ENCODE peak calls at places on chromosome 7, in eight cellular contexts. One of them, this sample, is unnamed.

GRCh38 chr7:131619336-131620305 is 63.2 kb upstream of the PODXL start:
- DNase-seq in fibroblast of gingiva: no peak
- DNase-seq in NCI-H1092: no peak
- DNase-seq in stimulated activated CD4-positive, alpha-beta T cell treated with anti-CD3 and anti-CD28 coated beads, Interleukin-1b, Interleukin-23, amount 100 ng/mL, for 1 hour: no peak
- DNase-seq in brain pericyte: no peak
- DNase-seq in activated CD4-positive, alpha-beta T cell treated with anti-CD3 and anti-CD28 coated beads for 24 hours: no peak
- DNase-seq in astrocyte of the spinal cord: no peak
- DNase-seq in substantia nigra: no peak
- DNase-seq in this sample: no peak

GRCh38 chr7:82339958-82340357 is 103.6 kb downstream of the CACNA2D1 start:
- DNase-seq in stimulated activated CD4-positive, alpha-beta T cell treated with anti-CD3 and anti-CD28 coated beads, Interleukin-1b, Interleukin-23, amount 100 ng/mL, for 1 hour: no peak
- DNase-seq in activated CD4-positive, alpha-beta T cell treated with anti-CD3 and anti-CD28 coated beads for 24 hours: no peak
- DNase-seq in fibroblast of gingiva: no peak
- DNase-seq in substantia nigra: no peak
- DNase-seq in brain pericyte: no peak
- DNase-seq in astrocyte of the spinal cord: no peak
- DNase-seq in NCI-H1092: no peak
- DNase-seq in this sample: no peak

GRCh38 chr7:105876964-105877601 is 684 bp upstream of the ATXN7L1 start:
- DNase-seq in brain pericyte: no peak
- DNase-seq in fibroblast of gingiva: peak
- DNase-seq in substantia nigra: peak
- DNase-seq in activated CD4-positive, alpha-beta T cell treated with anti-CD3 and anti-CD28 coated beads for 24 hours: no peak
- DNase-seq in astrocyte of the spinal cord: peak
- DNase-seq in stimulated activated CD4-positive, alpha-beta T cell treated with anti-CD3 and anti-CD28 coated beads, Interleukin-1b, Interleukin-23, amount 100 ng/mL, for 1 hour: no peak
- DNase-seq in NCI-H1092: peak
- DNase-seq in this sample: peak

GRCh38 chr7:50552921-50553320 is 12.3 kb downstream of the DDC start:
- DNase-seq in astrocyte of the spinal cord: peak
- DNase-seq in stimulated activated CD4-positive, alpha-beta T cell treated with anti-CD3 and anti-CD28 coated beads, Interleukin-1b, Interleukin-23, amount 100 ng/mL, for 1 hour: no peak
- DNase-seq in fibroblast of gingiva: peak
- DNase-seq in brain pericyte: no peak
- DNase-seq in activated CD4-positive, alpha-beta T cell treated with anti-CD3 and anti-CD28 coated beads for 24 hours: no peak
- DNase-seq in NCI-H1092: no peak
- DNase-seq in substantia nigra: no peak
- DNase-seq in this sample: no peak

GRCh38 chr7:214410-215212 is 22.2 kb downstream of the FAM20C start:
- DNase-seq in NCI-H1092: no peak
- DNase-seq in astrocyte of the spinal cord: peak
- DNase-seq in fibroblast of gingiva: no peak
- DNase-seq in activated CD4-positive, alpha-beta T cell treated with anti-CD3 and anti-CD28 coated beads for 24 hours: no peak
- DNase-seq in brain pericyte: no peak
- DNase-seq in substantia nigra: no peak
- DNase-seq in stimulated activated CD4-positive, alpha-beta T cell treated with anti-CD3 and anti-CD28 coated beads, Interleukin-1b, Interleukin-23, amount 100 ng/mL, for 1 hour: no peak
- DNase-seq in this sample: no peak

GRCh38 chr7:32587431-32587948 is 92.2 kb downstream of the AVL9 start:
- DNase-seq in activated CD4-positive, alpha-beta T cell treated with anti-CD3 and anti-CD28 coated beads for 24 hours: no peak
- DNase-seq in astrocyte of the spinal cord: peak
- DNase-seq in brain pericyte: peak
- DNase-seq in NCI-H1092: no peak
- DNase-seq in substantia nigra: no peak
- DNase-seq in stimulated activated CD4-positive, alpha-beta T cell treated with anti-CD3 and anti-CD28 coated beads, Interleukin-1b, Interleukin-23, amount 100 ng/mL, for 1 hour: no peak
- DNase-seq in fibroblast of gingiva: peak
- DNase-seq in this sample: no peak

GRCh38 chr7:50662059-50662689 is 97.0 kb upstream of the DDC start:
- DNase-seq in brain pericyte: no peak
- DNase-seq in activated CD4-positive, alpha-beta T cell treated with anti-CD3 and anti-CD28 coated beads for 24 hours: no peak
- DNase-seq in astrocyte of the spinal cord: no peak
- DNase-seq in substantia nigra: no peak
- DNase-seq in stimulated activated CD4-positive, alpha-beta T cell treated with anti-CD3 and anti-CD28 coated beads, Interleukin-1b, Interleukin-23, amount 100 ng/mL, for 1 hour: no peak
- DNase-seq in NCI-H1092: no peak
- DNase-seq in fibroblast of gingiva: no peak
- DNase-seq in this sample: no peak

GRCh38 chr7:73429218-73429617 is 4.4 kb upstream of the FZD9 start:
- DNase-seq in astrocyte of the spinal cord: peak
- DNase-seq in NCI-H1092: peak
- DNase-seq in stimulated activated CD4-positive, alpha-beta T cell treated with anti-CD3 and anti-CD28 coated beads, Interleukin-1b, Interleukin-23, amount 100 ng/mL, for 1 hour: no peak
- DNase-seq in brain pericyte: no peak
- DNase-seq in fibroblast of gingiva: no peak
- DNase-seq in substantia nigra: no peak
- DNase-seq in activated CD4-positive, alpha-beta T cell treated with anti-CD3 and anti-CD28 coated beads for 24 hours: no peak
- DNase-seq in this sample: no peak

GRCh38 chr7:128209229-128210035 is 31.6 kb upstream of the LEP start:
- DNase-seq in fibroblast of gingiva: peak
- DNase-seq in stimulated activated CD4-positive, alpha-beta T cell treated with anti-CD3 and anti-CD28 coated beads, Interleukin-1b, Interleukin-23, amount 100 ng/mL, for 1 hour: peak
- DNase-seq in substantia nigra: peak
- DNase-seq in brain pericyte: peak
- DNase-seq in NCI-H1092: peak
- DNase-seq in astrocyte of the spinal cord: peak
- DNase-seq in activated CD4-positive, alpha-beta T cell treated with anti-CD3 and anti-CD28 coated beads for 24 hours: peak
- DNase-seq in this sample: peak

GRCh38 chr7:42945821-42946615 is 13.8 kb downstream of the MRPL32 start:
- DNase-seq in activated CD4-positive, alpha-beta T cell treated with anti-CD3 and anti-CD28 coated beads for 24 hours: no peak
- DNase-seq in stimulated activated CD4-positive, alpha-beta T cell treated with anti-CD3 and anti-CD28 coated beads, Interleukin-1b, Interleukin-23, amount 100 ng/mL, for 1 hour: no peak
- DNase-seq in astrocyte of the spinal cord: no peak
- DNase-seq in NCI-H1092: no peak
- DNase-seq in substantia nigra: no peak
- DNase-seq in brain pericyte: no peak
- DNase-seq in fibroblast of gingiva: no peak
- DNase-seq in this sample: no peak

GRCh38 chr7:18667466-18667865 is 171.9 kb downstream of the HDAC9 start:
- DNase-seq in brain pericyte: peak
- DNase-seq in fibroblast of gingiva: peak
- DNase-seq in astrocyte of the spinal cord: peak
- DNase-seq in stimulated activated CD4-positive, alpha-beta T cell treated with anti-CD3 and anti-CD28 coated beads, Interleukin-1b, Interleukin-23, amount 100 ng/mL, for 1 hour: no peak
- DNase-seq in substantia nigra: no peak
- DNase-seq in activated CD4-positive, alpha-beta T cell treated with anti-CD3 and anti-CD28 coated beads for 24 hours: no peak
- DNase-seq in NCI-H1092: no peak
- DNase-seq in this sample: no peak

GRCh38 chr7:88357794-88358533 is 51.3 kb upstream of the STEAP4 start:
- DNase-seq in brain pericyte: no peak
- DNase-seq in stimulated activated CD4-positive, alpha-beta T cell treated with anti-CD3 and anti-CD28 coated beads, Interleukin-1b, Interleukin-23, amount 100 ng/mL, for 1 hour: no peak
- DNase-seq in NCI-H1092: no peak
- DNase-seq in activated CD4-positive, alpha-beta T cell treated with anti-CD3 and anti-CD28 coated beads for 24 hours: no peak
- DNase-seq in fibroblast of gingiva: peak
- DNase-seq in astrocyte of the spinal cord: no peak
- DNase-seq in substantia nigra: no peak
- DNase-seq in this sample: no peak

GRCh38 chr7:121544726-121545125 is 148.6 kb upstream of the FAM3C start:
- DNase-seq in NCI-H1092: no peak
- DNase-seq in activated CD4-positive, alpha-beta T cell treated with anti-CD3 and anti-CD28 coated beads for 24 hours: no peak
- DNase-seq in stimulated activated CD4-positive, alpha-beta T cell treated with anti-CD3 and anti-CD28 coated beads, Interleukin-1b, Interleukin-23, amount 100 ng/mL, for 1 hour: no peak
- DNase-seq in fibroblast of gingiva: peak
- DNase-seq in astrocyte of the spinal cord: peak
- DNase-seq in brain pericyte: peak
- DNase-seq in substantia nigra: no peak
- DNase-seq in this sample: no peak

GRCh38 chr7:157555921-157556320 is 219.1 kb downstream of the DNAJB6 start:
- DNase-seq in activated CD4-positive, alpha-beta T cell treated with anti-CD3 and anti-CD28 coated beads for 24 hours: no peak
- DNase-seq in stimulated activated CD4-positive, alpha-beta T cell treated with anti-CD3 and anti-CD28 coated beads, Interleukin-1b, Interleukin-23, amount 100 ng/mL, for 1 hour: no peak
- DNase-seq in substantia nigra: no peak
- DNase-seq in brain pericyte: no peak
- DNase-seq in NCI-H1092: no peak
- DNase-seq in fibroblast of gingiva: no peak
- DNase-seq in astrocyte of the spinal cord: no peak
- DNase-seq in this sample: peak

GRCh38 chr7:31002256-31002655 is 38.5 kb downstream of the GHRHR start:
- DNase-seq in astrocyte of the spinal cord: peak
- DNase-seq in brain pericyte: no peak
- DNase-seq in activated CD4-positive, alpha-beta T cell treated with anti-CD3 and anti-CD28 coated beads for 24 hours: no peak
- DNase-seq in NCI-H1092: no peak
- DNase-seq in stimulated activated CD4-positive, alpha-beta T cell treated with anti-CD3 and anti-CD28 coated beads, Interleukin-1b, Interleukin-23, amount 100 ng/mL, for 1 hour: no peak
- DNase-seq in fibroblast of gingiva: peak
- DNase-seq in substantia nigra: no peak
- DNase-seq in this sample: no peak

GRCh38 chr7:109663806-109664205 is 1094.1 kb downstream of the DNAJB9 start:
- DNase-seq in brain pericyte: no peak
- DNase-seq in activated CD4-positive, alpha-beta T cell treated with anti-CD3 and anti-CD28 coated beads for 24 hours: no peak
- DNase-seq in stimulated activated CD4-positive, alpha-beta T cell treated with anti-CD3 and anti-CD28 coated beads, Interleukin-1b, Interleukin-23, amount 100 ng/mL, for 1 hour: no peak
- DNase-seq in astrocyte of the spinal cord: no peak
- DNase-seq in substantia nigra: no peak
- DNase-seq in NCI-H1092: no peak
- DNase-seq in fibroblast of gingiva: no peak
- DNase-seq in this sample: no peak

GRCh38 chr7:33248663-33249062 is 119.3 kb downstream of the BBS9 start:
- DNase-seq in astrocyte of the spinal cord: peak
- DNase-seq in stimulated activated CD4-positive, alpha-beta T cell treated with anti-CD3 and anti-CD28 coated beads, Interleukin-1b, Interleukin-23, amount 100 ng/mL, for 1 hour: no peak
- DNase-seq in brain pericyte: no peak
- DNase-seq in fibroblast of gingiva: no peak
- DNase-seq in activated CD4-positive, alpha-beta T cell treated with anti-CD3 and anti-CD28 coated beads for 24 hours: no peak
- DNase-seq in NCI-H1092: no peak
- DNase-seq in substantia nigra: no peak
- DNase-seq in this sample: no peak

GRCh38 chr7:32680259-32681173 is 185.2 kb downstream of the AVL9 start:
- DNase-seq in activated CD4-positive, alpha-beta T cell treated with anti-CD3 and anti-CD28 coated beads for 24 hours: no peak
- DNase-seq in stimulated activated CD4-positive, alpha-beta T cell treated with anti-CD3 and anti-CD28 coated beads, Interleukin-1b, Interleukin-23, amount 100 ng/mL, for 1 hour: no peak
- DNase-seq in brain pericyte: no peak
- DNase-seq in fibroblast of gingiva: peak
- DNase-seq in astrocyte of the spinal cord: peak
- DNase-seq in NCI-H1092: no peak
- DNase-seq in substantia nigra: no peak
- DNase-seq in this sample: no peak

GRCh38 chr7:113521468-113521867 is 397.3 kb downstream of the PPP1R3A start:
- DNase-seq in fibroblast of gingiva: no peak
- DNase-seq in NCI-H1092: no peak
- DNase-seq in activated CD4-positive, alpha-beta T cell treated with anti-CD3 and anti-CD28 coated beads for 24 hours: no peak
- DNase-seq in astrocyte of the spinal cord: peak
- DNase-seq in brain pericyte: no peak
- DNase-seq in stimulated activated CD4-positive, alpha-beta T cell treated with anti-CD3 and anti-CD28 coated beads, Interleukin-1b, Interleukin-23, amount 100 ng/mL, for 1 hour: no peak
- DNase-seq in substantia nigra: no peak
- DNase-seq in this sample: no peak

GRCh38 chr7:90212149-90212495 is 582 bp downstream of the STEAP2 start:
- DNase-seq in astrocyte of the spinal cord: peak
- DNase-seq in NCI-H1092: no peak
- DNase-seq in stimulated activated CD4-positive, alpha-beta T cell treated with anti-CD3 and anti-CD28 coated beads, Interleukin-1b, Interleukin-23, amount 100 ng/mL, for 1 hour: no peak
- DNase-seq in fibroblast of gingiva: no peak
- DNase-seq in substantia nigra: no peak
- DNase-seq in brain pericyte: no peak
- DNase-seq in activated CD4-positive, alpha-beta T cell treated with anti-CD3 and anti-CD28 coated beads for 24 hours: no peak
- DNase-seq in this sample: no peak

GRCh38 chr7:150909192-150909591 is 56.9 kb downstream of the AOC1 start:
- DNase-seq in substantia nigra: no peak
- DNase-seq in fibroblast of gingiva: no peak
- DNase-seq in NCI-H1092: no peak
- DNase-seq in stimulated activated CD4-positive, alpha-beta T cell treated with anti-CD3 and anti-CD28 coated beads, Interleukin-1b, Interleukin-23, amount 100 ng/mL, for 1 hour: no peak
- DNase-seq in activated CD4-positive, alpha-beta T cell treated with anti-CD3 and anti-CD28 coated beads for 24 hours: no peak
- DNase-seq in astrocyte of the spinal cord: no peak
- DNase-seq in brain pericyte: no peak
- DNase-seq in this sample: peak

GRCh38 chr7:27967639-27968038 is 213.0 kb downstream of the JAZF1 start:
- DNase-seq in astrocyte of the spinal cord: no peak
- DNase-seq in stimulated activated CD4-positive, alpha-beta T cell treated with anti-CD3 and anti-CD28 coated beads, Interleukin-1b, Interleukin-23, amount 100 ng/mL, for 1 hour: no peak
- DNase-seq in brain pericyte: no peak
- DNase-seq in fibroblast of gingiva: no peak
- DNase-seq in NCI-H1092: no peak
- DNase-seq in substantia nigra: no peak
- DNase-seq in activated CD4-positive, alpha-beta T cell treated with anti-CD3 and anti-CD28 coated beads for 24 hours: no peak
- DNase-seq in this sample: no peak

GRCh38 chr7:36598056-36598675 is 126.1 kb downstream of the AOAH start:
- DNase-seq in fibroblast of gingiva: no peak
- DNase-seq in stimulated activated CD4-positive, alpha-beta T cell treated with anti-CD3 and anti-CD28 coated beads, Interleukin-1b, Interleukin-23, amount 100 ng/mL, for 1 hour: no peak
- DNase-seq in substantia nigra: no peak
- DNase-seq in activated CD4-positive, alpha-beta T cell treated with anti-CD3 and anti-CD28 coated beads for 24 hours: no peak
- DNase-seq in NCI-H1092: no peak
- DNase-seq in astrocyte of the spinal cord: peak
- DNase-seq in brain pericyte: no peak
- DNase-seq in this sample: no peak

GRCh38 chr7:104074529-104074928 is 85.1 kb upstream of the RELN start:
- DNase-seq in activated CD4-positive, alpha-beta T cell treated with anti-CD3 and anti-CD28 coated beads for 24 hours: no peak
- DNase-seq in astrocyte of the spinal cord: no peak
- DNase-seq in substantia nigra: no peak
- DNase-seq in NCI-H1092: no peak
- DNase-seq in stimulated activated CD4-positive, alpha-beta T cell treated with anti-CD3 and anti-CD28 coated beads, Interleukin-1b, Interleukin-23, amount 100 ng/mL, for 1 hour: no peak
- DNase-seq in fibroblast of gingiva: peak
- DNase-seq in brain pericyte: no peak
- DNase-seq in this sample: no peak

GRCh38 chr7:994592-995308 is 11.8 kb downstream of the CYP2W1 start:
- DNase-seq in stimulated activated CD4-positive, alpha-beta T cell treated with anti-CD3 and anti-CD28 coated beads, Interleukin-1b, Interleukin-23, amount 100 ng/mL, for 1 hour: no peak
- DNase-seq in brain pericyte: no peak
- DNase-seq in NCI-H1092: no peak
- DNase-seq in fibroblast of gingiva: no peak
- DNase-seq in substantia nigra: no peak
- DNase-seq in astrocyte of the spinal cord: no peak
- DNase-seq in activated CD4-positive, alpha-beta T cell treated with anti-CD3 and anti-CD28 coated beads for 24 hours: no peak
- DNase-seq in this sample: no peak

GRCh38 chr7:139561-140243 is 52.7 kb upstream of the FAM20C start:
- DNase-seq in astrocyte of the spinal cord: no peak
- DNase-seq in NCI-H1092: no peak
- DNase-seq in activated CD4-positive, alpha-beta T cell treated with anti-CD3 and anti-CD28 coated beads for 24 hours: no peak
- DNase-seq in substantia nigra: no peak
- DNase-seq in stimulated activated CD4-positive, alpha-beta T cell treated with anti-CD3 and anti-CD28 coated beads, Interleukin-1b, Interleukin-23, amount 100 ng/mL, for 1 hour: no peak
- DNase-seq in brain pericyte: no peak
- DNase-seq in fibroblast of gingiva: no peak
- DNase-seq in this sample: no peak

GRCh38 chr7:97595439-97595838 is 136.4 kb upstream of the TAC1 start:
- DNase-seq in substantia nigra: no peak
- DNase-seq in NCI-H1092: no peak
- DNase-seq in activated CD4-positive, alpha-beta T cell treated with anti-CD3 and anti-CD28 coated beads for 24 hours: no peak
- DNase-seq in astrocyte of the spinal cord: no peak
- DNase-seq in stimulated activated CD4-positive, alpha-beta T cell treated with anti-CD3 and anti-CD28 coated beads, Interleukin-1b, Interleukin-23, amount 100 ng/mL, for 1 hour: no peak
- DNase-seq in fibroblast of gingiva: no peak
- DNase-seq in brain pericyte: no peak
- DNase-seq in this sample: no peak

GRCh38 chr7:30845426-30846135 is 66.1 kb upstream of the AQP1 start:
- DNase-seq in activated CD4-positive, alpha-beta T cell treated with anti-CD3 and anti-CD28 coated beads for 24 hours: no peak
- DNase-seq in substantia nigra: no peak
- DNase-seq in stimulated activated CD4-positive, alpha-beta T cell treated with anti-CD3 and anti-CD28 coated beads, Interleukin-1b, Interleukin-23, amount 100 ng/mL, for 1 hour: no peak
- DNase-seq in NCI-H1092: no peak
- DNase-seq in astrocyte of the spinal cord: peak
- DNase-seq in fibroblast of gingiva: peak
- DNase-seq in brain pericyte: no peak
- DNase-seq in this sample: no peak

GRCh38 chr7:27108390-27109127 is 6.1 kb upstream of the HOXA2 start:
- DNase-seq in stimulated activated CD4-positive, alpha-beta T cell treated with anti-CD3 and anti-CD28 coated beads, Interleukin-1b, Interleukin-23, amount 100 ng/mL, for 1 hour: no peak
- DNase-seq in NCI-H1092: no peak
- DNase-seq in astrocyte of the spinal cord: peak
- DNase-seq in fibroblast of gingiva: no peak
- DNase-seq in brain pericyte: no peak
- DNase-seq in substantia nigra: no peak
- DNase-seq in activated CD4-positive, alpha-beta T cell treated with anti-CD3 and anti-CD28 coated beads for 24 hours: no peak
- DNase-seq in this sample: no peak

GRCh38 chr7:20114463-20114862 is 102.7 kb downstream of the MACC1 start:
- DNase-seq in brain pericyte: no peak
- DNase-seq in activated CD4-positive, alpha-beta T cell treated with anti-CD3 and anti-CD28 coated beads for 24 hours: no peak
- DNase-seq in astrocyte of the spinal cord: no peak
- DNase-seq in fibroblast of gingiva: peak
- DNase-seq in stimulated activated CD4-positive, alpha-beta T cell treated with anti-CD3 and anti-CD28 coated beads, Interleukin-1b, Interleukin-23, amount 100 ng/mL, for 1 hour: no peak
- DNase-seq in NCI-H1092: no peak
- DNase-seq in substantia nigra: no peak
- DNase-seq in this sample: no peak

GRCh38 chr7:101893326-101894085 is 76.1 kb downstream of the CUX1 start:
- DNase-seq in brain pericyte: no peak
- DNase-seq in substantia nigra: no peak
- DNase-seq in NCI-H1092: no peak
- DNase-seq in astrocyte of the spinal cord: no peak
- DNase-seq in activated CD4-positive, alpha-beta T cell treated with anti-CD3 and anti-CD28 coated beads for 24 hours: no peak
- DNase-seq in stimulated activated CD4-positive, alpha-beta T cell treated with anti-CD3 and anti-CD28 coated beads, Interleukin-1b, Interleukin-23, amount 100 ng/mL, for 1 hour: no peak
- DNase-seq in fibroblast of gingiva: no peak
- DNase-seq in this sample: no peak

GRCh38 chr7:1689356-1689755 is 19.3 kb downstream of the ELFN1 start:
- DNase-seq in brain pericyte: no peak
- DNase-seq in astrocyte of the spinal cord: no peak
- DNase-seq in substantia nigra: no peak
- DNase-seq in NCI-H1092: peak
- DNase-seq in stimulated activated CD4-positive, alpha-beta T cell treated with anti-CD3 and anti-CD28 coated beads, Interleukin-1b, Interleukin-23, amount 100 ng/mL, for 1 hour: no peak
- DNase-seq in fibroblast of gingiva: no peak
- DNase-seq in activated CD4-positive, alpha-beta T cell treated with anti-CD3 and anti-CD28 coated beads for 24 hours: no peak
- DNase-seq in this sample: no peak

GRCh38 chr7:106377847-106378361 is 93.1 kb upstream of the NAMPT start:
- DNase-seq in activated CD4-positive, alpha-beta T cell treated with anti-CD3 and anti-CD28 coated beads for 24 hours: no peak
- DNase-seq in stimulated activated CD4-positive, alpha-beta T cell treated with anti-CD3 and anti-CD28 coated beads, Interleukin-1b, Interleukin-23, amount 100 ng/mL, for 1 hour: no peak
- DNase-seq in substantia nigra: no peak
- DNase-seq in NCI-H1092: no peak
- DNase-seq in fibroblast of gingiva: no peak
- DNase-seq in astrocyte of the spinal cord: no peak
- DNase-seq in brain pericyte: no peak
- DNase-seq in this sample: no peak